ENCODE peak calls at places on chromosome 14, in five cellular contexts. I is ovary, H is A549, W is tibial nerve, C is transverse colon. B is an unnamed sample.

GRCh38 chr14:22123188-22123560 is 449.6 kb upstream of the OR4E1 start:
- DNase-seq in W (no peak), I (no peak), H (no peak), C (no peak), B (no peak)

GRCh38 chr14:92846162-92846897 is 52.2 kb downstream of the GOLGA5 start:
- DNase-seq in C (no peak), I (no peak), H (no peak), W (no peak), B (peak)

GRCh38 chr14:72796935-72797334 is 97.0 kb downstream of the DPF3 start:
- DNase-seq in W (no peak), H (no peak), I (no peak), C (no peak), B (no peak)

GRCh38 chr14:66070542-66071319 is 415.4 kb upstream of the CCDC196 start:
- DNase-seq in H (peak), C (peak), I (no peak), W (peak), B (no peak)

GRCh38 chr14:21924479-21924878 is 250.9 kb upstream of the OR4E1 start:
- DNase-seq in W (no peak), I (no peak), C (peak), H (no peak), B (peak)

GRCh38 chr14:66056926-66057552 is 429.1 kb upstream of the CCDC196 start:
- DNase-seq in W (no peak), H (no peak), C (peak), I (no peak), B (no peak)

GRCh38 chr14:57657487-57657886 is 163.8 kb upstream of the CCDC198 start:
- DNase-seq in H (no peak), C (no peak), W (no peak), I (no peak), B (no peak)

GRCh38 chr14:23428686-23429495 is 6.6 kb downstream of the MYH7 start:
- DNase-seq in C (no peak), W (no peak), I (no peak), H (no peak), B (no peak)

GRCh38 chr14:61653507-61653906 is 41.8 kb upstream of the HIF1A start:
- DNase-seq in C (no peak), I (no peak), H (no peak), W (peak), B (peak)

GRCh38 chr14:105852378-105853088 is 326.1 kb downstream of the TMEM121 start:
- DNase-seq in I (no peak), W (no peak), H (no peak), C (peak), B (peak)

GRCh38 chr14:66635435-66635834 is 127.5 kb downstream of the GPHN start:
- DNase-seq in C (no peak), I (no peak), H (no peak), W (no peak), B (no peak)

GRCh38 chr14:92728781-92729364 is 19.6 kb downstream of the LGMN start:
- DNase-seq in H (no peak), I (no peak), C (no peak), W (no peak), B (no peak)

GRCh38 chr14:74933925-74934435 is 10.9 kb upstream of the RPS6KL1 start:
- DNase-seq in C (no peak), I (no peak), W (no peak), H (no peak), B (no peak)

GRCh38 chr14:105494606-105494929 is 3.5 kb downstream of the TEDC1 start:
- DNase-seq in W (no peak), C (no peak), I (no peak), H (no peak), B (no peak)

GRCh38 chr14:55689971-55690871 is 110.2 kb downstream of the KTN1 start:
- DNase-seq in C (no peak), H (no peak), W (no peak), I (no peak), B (no peak)

GRCh38 chr14:58341152-58341748 is 42.9 kb downstream of the ARID4A start:
- DNase-seq in H (no peak), W (no peak), C (no peak), I (no peak), B (no peak)

GRCh38 chr14:35380794-35381193 is 23.8 kb downstream of the NFKBIA start:
- DNase-seq in C (peak), W (no peak), H (no peak), I (no peak), B (no peak)

GRCh38 chr14:58918066-58918465 is 270.4 kb upstream of the DAAM1 start:
- DNase-seq in I (no peak), W (no peak), H (no peak), C (no peak), B (no peak)

GRCh38 chr14:102227184-102227964 is 77.6 kb downstream of the MOK start:
- DNase-seq in W (no peak), H (no peak), C (no peak), I (no peak), B (no peak)

GRCh38 chr14:79708426-79708825 is 502.9 kb downstream of the DIO2 start:
- DNase-seq in C (no peak), H (no peak), W (no peak), I (no peak), B (no peak)

GRCh38 chr14:99245541-99246511 is 26.2 kb downstream of the BCL11B start:
- DNase-seq in C (no peak), H (no peak), I (no peak), W (no peak), B (peak)

DNA sequence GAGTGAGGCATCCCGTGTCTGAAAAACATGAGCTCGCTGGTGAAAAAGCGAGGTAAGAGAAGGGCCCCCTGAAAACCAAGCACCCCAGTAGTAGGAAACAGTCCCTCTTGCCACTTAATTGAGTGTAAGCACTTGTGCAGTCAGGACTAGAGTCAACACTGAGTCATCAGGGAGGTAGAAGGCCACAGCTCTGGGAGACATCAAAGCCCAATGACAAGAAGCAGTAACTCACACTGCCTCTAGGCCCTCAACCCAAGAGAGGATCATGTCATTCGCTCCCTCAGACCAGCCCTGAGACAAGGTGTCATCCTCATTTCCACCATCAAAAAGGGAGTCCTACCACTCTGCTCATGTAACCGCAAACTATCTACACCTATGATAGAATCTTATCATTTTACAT is 17.8 kb downstream of the POMT2 start:
- DNase-seq in H (peak), W (no peak), C (no peak), I (no peak), B (no peak)
- TF ChIP-seq EP300 in H (no peak), W (no peak), C (no peak), I (no peak), B (no peak)

GRCh38 chr14:50121506-50121905 is 5.1 kb upstream of the VCPKMT start:
- DNase-seq in W (no peak), H (no peak), I (no peak), C (no peak), B (no peak)

GRCh38 chr14:50117456-50117855 is 1.1 kb upstream of the VCPKMT start:
- DNase-seq in H (no peak), W (no peak), I (no peak), C (no peak), B (no peak)

GRCh38 chr14:50113381-50113811 is 3.0 kb downstream of the VCPKMT start:
- DNase-seq in I (no peak), H (no peak), W (no peak), C (no peak), B (no peak)

GRCh38 chr14:50116986-50117385 is 614 bp upstream of the VCPKMT start:
- DNase-seq in W (no peak), C (no peak), H (no peak), I (no peak), B (no peak)

GRCh38 chr14:50116221-50116956 is at the start of gene VCPKMT:
- DNase-seq in H (peak), C (peak), I (peak), W (peak), B (peak)
- TF ChIP-seq EP300 in H (no peak), C (no peak), I (no peak), W (peak), B (no peak)

DNA sequence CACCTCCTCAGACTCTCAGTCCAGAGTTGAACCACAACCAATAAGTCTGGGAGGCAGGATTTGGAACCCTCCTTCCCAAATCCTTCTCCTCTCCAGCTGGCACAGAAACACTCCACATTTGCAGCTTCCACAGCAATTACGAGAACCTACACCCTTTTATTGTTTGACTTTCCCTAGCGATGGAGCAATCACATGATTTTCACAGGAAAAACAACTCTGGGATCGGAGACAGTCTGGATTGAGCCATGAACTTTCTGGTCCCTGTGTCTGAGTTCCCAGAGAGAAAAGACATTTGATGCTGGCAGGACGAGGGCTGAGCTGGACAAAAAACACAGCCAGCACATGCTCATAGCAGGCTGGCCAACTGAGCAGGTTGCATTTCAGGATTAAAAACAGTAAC is 49.0 kb upstream of the STON2 start:
- DNase-seq in I (no peak), C (no peak), W (peak), H (no peak), B (no peak)
- TF ChIP-seq EP300 in I (no peak), C (no peak), W (peak), H (no peak), B (no peak)

GRCh38 chr14:60094306-60094897 is 2.7 kb downstream of the PCNX4 start:
- DNase-seq in H (no peak), I (no peak), C (no peak), W (no peak), B (no peak)
- TF ChIP-seq EP300 in H (no peak), I (no peak), C (no peak), W (no peak), B (no peak)

GRCh38 chr14:103522028-103522581 is 525 bp downstream of the CKB start:
- DNase-seq in C (no peak), W (no peak), I (peak), H (no peak), B (peak)
- TF ChIP-seq EP300 in C (no peak), W (no peak), I (no peak), H (no peak), B (no peak)

GRCh38 chr14:103315941-103316340 is 18.1 kb upstream of the EIF5 start:
- DNase-seq in W (no peak), H (no peak), C (no peak), I (no peak), B (peak)

GRCh38 chr14:103313704-103314103 is 20.3 kb upstream of the EIF5 start:
- DNase-seq in H (no peak), C (no peak), I (no peak), W (no peak), B (no peak)

GRCh38 chr14:103316723-103317122 is 17.3 kb upstream of the EIF5 start:
- DNase-seq in C (no peak), H (no peak), I (no peak), W (no peak), B (peak)

GRCh38 chr14:103315368-103315911 is 18.6 kb upstream of the EIF5 start:
- DNase-seq in W (no peak), C (no peak), H (no peak), I (no peak), B (peak)

GRCh38 chr14:103314496-103315277 is 19.4 kb upstream of the EIF5 start:
- DNase-seq in C (no peak), I (no peak), W (no peak), H (no peak), B (no peak)
- TF ChIP-seq EP300 in C (no peak), I (no peak), W (no peak), H (no peak), B (no peak)

DNA sequence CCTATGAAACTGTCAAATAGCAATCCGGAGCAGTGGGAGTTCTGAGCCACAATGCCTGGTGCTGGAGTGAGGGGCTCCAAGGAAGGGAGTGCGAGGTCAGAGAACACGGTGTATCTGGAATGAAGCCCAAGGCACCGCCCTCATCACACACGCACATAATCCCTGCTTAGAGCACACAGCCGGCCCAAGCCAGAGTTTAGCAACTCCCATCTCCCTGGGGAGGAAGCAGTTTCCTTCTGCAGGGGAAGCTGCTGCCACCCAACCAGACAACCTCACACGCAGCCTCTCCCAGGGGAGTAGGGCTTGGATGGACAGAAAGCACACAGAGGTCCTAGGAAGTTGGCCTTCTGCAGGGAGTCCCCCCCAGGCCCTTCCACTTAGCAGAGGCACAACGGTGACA is 31.3 kb downstream of the ACTN1 start:
- DNase-seq in C (peak), H (no peak), I (no peak), W (peak), B (no peak)
- TF ChIP-seq EP300 in C (peak), H (no peak), I (no peak), W (peak), B (no peak)

GRCh38 chr14:52003324-52003723 is 14.0 kb downstream of the RTRAF start:
- DNase-seq in I (no peak), H (no peak), C (no peak), W (no peak), B (no peak)
- TF ChIP-seq EP300 in I (no peak), H (no peak), C (peak), W (no peak), B (no peak)

DNA sequence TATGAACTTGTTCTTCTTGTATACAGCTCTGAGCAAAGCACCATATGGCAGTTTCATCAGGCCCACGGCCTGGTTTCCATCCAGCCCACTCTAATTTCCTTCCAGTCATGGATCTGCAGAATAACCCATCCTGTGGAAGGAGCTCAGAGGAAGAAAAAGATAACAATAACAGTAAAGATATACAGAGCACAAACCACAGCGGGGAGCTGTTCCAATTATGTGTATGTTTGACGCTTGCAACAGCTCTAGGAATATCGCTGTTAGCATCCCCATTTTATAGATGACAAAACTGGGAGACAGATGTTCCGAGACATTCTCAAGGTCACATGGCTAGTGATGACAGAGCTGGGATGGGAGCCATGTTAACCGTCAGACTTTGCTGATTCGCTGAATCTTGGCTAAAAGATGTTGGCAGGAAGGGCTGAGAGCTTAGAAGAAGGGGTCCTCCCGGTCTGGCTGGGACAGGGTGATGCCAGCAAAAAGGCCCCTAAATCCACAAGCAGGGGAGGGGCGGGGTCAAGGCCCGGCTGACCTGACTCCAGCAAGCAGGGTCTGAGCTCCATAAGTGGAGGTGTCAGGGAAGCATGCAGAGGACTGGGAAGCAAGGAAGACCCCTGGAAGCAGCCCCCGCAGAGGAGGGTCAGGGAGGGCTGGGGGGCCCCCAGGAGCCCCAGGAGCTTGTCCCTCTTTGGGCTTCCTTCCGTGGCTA is 34.3 kb upstream of the CIPC start:
- DNase-seq in H (no peak), I (no peak), C (no peak), W (no peak), B (no peak)
- TF ChIP-seq EP300 in H (no peak), I (no peak), C (no peak), W (no peak), B (no peak)

GRCh38 chr14:76929927-76930326 is 98.6 kb downstream of the IRF2BPL start:
- DNase-seq in H (no peak), W (no peak), C (peak), I (no peak), B (no peak)
- TF ChIP-seq EP300 in H (no peak), W (peak), C (no peak), I (no peak), B (no peak)

B was measured in upper lobe of left lung.